ENCODE peak calls at places on chromosomes 4 and X, in seven cellular contexts. H, U, R, G, I, B and A are unnamed samples.

GRCh38 chrX:74259879-74260491 is 44.0 kb upstream of the ZCCHC13 start:
- DNase-seq in U (no peak), R (no peak), I (no peak), G (no peak), B (no peak), H (no peak), A (no peak)

GRCh38 chrX:2487366-2487765 is 13.4 kb downstream of the DHRSX start:
- DNase-seq in I (no peak), H (no peak), B (no peak), U (no peak), R (no peak), G (peak), A (no peak)

GRCh38 chrX:36856849-36857248 is 151.3 kb upstream of the FAM47C start:
- DNase-seq in U (peak), H (peak), R (no peak), G (no peak), B (peak), I (no peak), A (no peak)

GRCh38 chr4:38939150-38939549 is 71.5 kb downstream of the FAM114A1 start:
- DNase-seq in G (no peak), B (no peak), I (no peak), U (no peak), R (peak), H (no peak), A (no peak)

GRCh38 chr4:186149872-186150271 is 41.5 kb upstream of the CYP4V2 start:
- DNase-seq in G (no peak), U (peak), B (peak), R (no peak), I (peak), H (peak), A (no peak)

GRCh38 chrX:37745835-37746234 is 34.0 kb upstream of the CYBB start:
- DNase-seq in G (no peak), I (no peak), R (no peak), B (no peak), H (no peak), U (no peak), A (no peak)

GRCh38 chrX:22134681-22135080 is 102.6 kb downstream of the PHEX start:
- DNase-seq in I (peak), B (peak), U (peak), R (no peak), H (peak), G (no peak), A (no peak)

GRCh38 chr4:145081756-145082155 is 16.2 kb downstream of the ANAPC10 start:
- DNase-seq in B (no peak), I (no peak), U (no peak), R (no peak), H (no peak), G (no peak), A (no peak)

GRCh38 chr4:38673109-38673978 is 9.3 kb downstream of the KLF3 start:
- DNase-seq in R (no peak), U (peak), B (peak), G (no peak), I (peak), H (peak), A (no peak)

GRCh38 chr4:71468086-71468485 is 129.3 kb downstream of the SLC4A4 start:
- DNase-seq in B (no peak), H (no peak), I (no peak), G (no peak), R (no peak), U (no peak), A (no peak)

GRCh38 chr4:97153042-97153441 is 990.2 kb downstream of the STPG2 start:
- DNase-seq in B (no peak), I (no peak), R (no peak), H (peak), U (peak), G (no peak), A (no peak)

GRCh38 chr4:158314756-158315487 is 104.6 kb downstream of the TMEM144 start:
- DNase-seq in I (peak), G (no peak), B (peak), R (no peak), U (peak), H (peak), A (no peak)

GRCh38 chr4:102501635-102502382 is 650 bp downstream of the NFKB1 start:
- DNase-seq in R (peak), G (peak), H (peak), U (peak), I (peak), B (peak), A (peak)

GRCh38 chr4:5547651-5548249 is 160.6 kb downstream of the EVC2 start:
- DNase-seq in B (no peak), R (no peak), I (no peak), G (no peak), U (no peak), H (no peak), A (no peak)

GRCh38 chr4:126028871-126029270 is 714.1 kb downstream of the FAT4 start:
- DNase-seq in G (no peak), R (no peak), I (no peak), B (no peak), H (no peak), U (peak), A (no peak)

GRCh38 chr4:184536881-184537248 is 62.5 kb upstream of the IRF2 start:
- DNase-seq in B (no peak), H (peak), R (no peak), U (no peak), I (no peak), G (no peak), A (no peak)

GRCh38 chrX:129813662-129814061 is 30.0 kb downstream of the ZDHHC9 start:
- DNase-seq in G (no peak), H (no peak), B (peak), I (no peak), R (no peak), U (no peak), A (no peak)

GRCh38 chr4:170979736-170980135 is 833.5 kb upstream of the GALNTL6 start:
- DNase-seq in G (no peak), R (no peak), H (no peak), B (peak), I (no peak), U (no peak), A (no peak)

DNA sequence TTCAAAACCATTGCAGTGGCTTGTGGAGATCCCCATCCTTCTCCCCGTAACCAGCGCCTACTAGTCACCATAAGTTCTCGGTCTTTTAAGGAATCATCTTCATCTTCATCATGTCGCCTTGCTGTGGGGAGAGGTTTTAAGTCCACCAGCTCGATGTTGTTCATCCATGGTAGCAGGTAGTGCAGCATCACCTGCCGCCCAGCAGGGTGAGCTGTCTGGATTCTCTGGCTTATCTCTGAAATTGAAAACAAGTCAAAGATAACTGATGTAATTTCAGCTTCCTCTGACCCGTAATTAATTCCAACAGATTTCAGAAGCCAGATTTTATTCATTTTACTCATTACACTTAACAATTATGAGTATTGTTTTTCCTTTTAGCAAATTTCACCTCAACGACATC is 67.4 kb downstream of the ZAR1 start:
- DNase-seq in I (no peak), B (peak), G (no peak), U (peak), R (no peak), H (peak), A (no peak)
- TF ChIP-seq CTCF in I (peak), B (peak), G (no peak), U (peak), R (no peak), H (peak), A (peak)

GRCh38 chr4:86496094-86497060 is 97.7 kb upstream of the PTPN13 start:
- DNase-seq in R (peak), I (peak), G (no peak), B (peak), U (peak), H (peak), A (no peak)
- TF ChIP-seq CTCF in R (peak), I (peak), G (peak), B (peak), U (peak), H (peak), A (peak)

GRCh38 chr4:30717208-30718020 is 2.8 kb upstream of the PCDH7 start:
- DNase-seq in B (peak), H (peak), I (peak), G (no peak), U (peak), R (peak), A (no peak)
- TF ChIP-seq CTCF in B (no peak), H (no peak), I (no peak), G (no peak), U (no peak), R (no peak), A (no peak)

GRCh38 chr4:930827-931193 is 1.3 kb downstream of the GAK start:
- DNase-seq in B (no peak), U (no peak), G (no peak), I (no peak), R (no peak), H (no peak), A (no peak)
- TF ChIP-seq CTCF in B (no peak), U (no peak), G (no peak), I (no peak), R (no peak), H (no peak), A (no peak)

GRCh38 chr4:54107951-54108740 is 8.2 kb downstream of the GSX2 start:
- DNase-seq in U (no peak), I (no peak), R (no peak), H (no peak), B (no peak), G (no peak), A (no peak)
- TF ChIP-seq CTCF in U (no peak), I (no peak), R (no peak), H (peak), B (no peak), G (no peak), A (no peak)

GRCh38 chr4:57078685-57079521 is 31.3 kb downstream of the IGFBP7 start:
- DNase-seq in G (no peak), R (no peak), H (peak), I (no peak), B (no peak), U (no peak), A (no peak)

GRCh38 chr4:57080781-57081650 is 29.2 kb downstream of the IGFBP7 start:
- DNase-seq in G (no peak), H (peak), R (no peak), I (peak), B (peak), U (peak), A (no peak)

GRCh38 chr4:57083107-57083506 is 27.1 kb downstream of the IGFBP7 start:
- DNase-seq in G (no peak), I (peak), R (no peak), U (peak), H (no peak), B (peak), A (no peak)

GRCh38 chr4:57084360-57084759 is 25.8 kb downstream of the IGFBP7 start:
- DNase-seq in R (no peak), H (no peak), U (no peak), B (no peak), I (no peak), G (no peak), A (no peak)

GRCh38 chr4:57081651-57082349 is 28.4 kb downstream of the IGFBP7 start:
- DNase-seq in G (no peak), R (no peak), I (no peak), B (no peak), H (no peak), U (no peak), A (no peak)
- TF ChIP-seq CTCF in G (no peak), R (no peak), I (no peak), B (no peak), H (no peak), U (no peak), A (no peak)

DNA sequence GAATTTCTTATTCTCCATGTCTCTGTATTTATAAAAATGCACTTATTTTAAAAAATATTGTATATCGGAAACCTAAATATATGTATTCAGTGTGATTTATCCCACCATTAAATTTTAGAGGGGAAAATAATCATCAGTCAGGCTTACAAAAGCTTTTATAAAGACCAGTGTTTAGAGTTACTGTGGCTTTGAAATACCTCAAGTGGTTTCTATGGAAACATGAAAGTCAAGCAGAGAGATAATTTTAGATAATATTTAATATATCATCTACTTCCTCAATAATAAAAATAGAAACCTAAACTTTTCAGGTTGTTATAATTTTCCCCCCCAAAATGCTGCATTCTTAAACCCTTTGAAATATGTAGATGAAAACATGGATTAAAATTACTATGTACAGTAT is 332.9 kb upstream of the PITX2 start:
- DNase-seq in I (no peak), B (no peak), R (no peak), G (no peak), U (no peak), H (no peak), A (no peak)
- TF ChIP-seq CTCF in I (no peak), B (no peak), R (no peak), G (no peak), U (no peak), H (no peak), A (no peak)

GRCh38 chr4:118894034-118894433 is 5.4 kb downstream of the SYNPO2 start:
- DNase-seq in B (no peak), G (no peak), I (no peak), R (no peak), U (no peak), H (no peak), A (no peak)

GRCh38 chr4:118898684-118899138 is 10.1 kb downstream of the SYNPO2 start:
- DNase-seq in R (no peak), I (peak), H (no peak), U (no peak), B (peak), G (no peak), A (no peak)

GRCh38 chr4:118898221-118898620 is 9.6 kb downstream of the SYNPO2 start:
- DNase-seq in H (no peak), I (no peak), B (no peak), G (no peak), U (no peak), R (no peak), A (no peak)
- TF ChIP-seq CTCF in H (no peak), I (no peak), B (no peak), G (no peak), U (no peak), R (no peak), A (no peak)